ENCODE peak calls at places on chromosomes 6 and 20, in four cellular contexts. T is Kasumi-1; F is activated naive CD4-positive, alpha-beta T cell; L is putamen. O is an unnamed sample.

GRCh38 chr6:36853325-36853724 is 14.1 kb upstream of the CPNE5 start:
- DNase-seq in T (peak), F (no peak), L (no peak), O (no peak)

GRCh38 chr6:111086685-111087084 is 618 bp upstream of the SLC16A10 start:
- DNase-seq in T (no peak), F (no peak), L (no peak), O (no peak)

GRCh38 chr6:33692760-33693158 is 18.7 kb downstream of the UQCC2 start:
- DNase-seq in T (peak), F (peak), L (no peak), O (no peak)

GRCh38 chr6:5583528-5583927 is 322.2 kb downstream of the FARS2 start:
- DNase-seq in T (no peak), F (no peak), L (no peak), O (no peak)

GRCh38 chr6:168161371-168161750 is 82.3 kb upstream of the FRMD1 start:
- DNase-seq in T (no peak), F (no peak), L (no peak), O (no peak)

GRCh38 chr6:94196891-94197290 is 777.5 kb upstream of the EPHA7 start:
- DNase-seq in T (no peak), F (no peak), L (no peak), O (no peak)

GRCh38 chr6:116595247-116595646 is 21.0 kb upstream of the RSPH4A start:
- DNase-seq in T (no peak), F (no peak), L (no peak), O (no peak)

GRCh38 chr6:37623666-37624065 is 74.0 kb downstream of the MDGA1 start:
- DNase-seq in T (no peak), F (no peak), L (no peak), O (no peak)

GRCh38 chr6:169587992-169588391 is 113.8 kb downstream of the WDR27 start:
- DNase-seq in T (no peak), F (no peak), L (no peak), O (no peak)

GRCh38 chr6:85469276-85470022 is 19.6 kb downstream of the NT5E start:
- DNase-seq in T (no peak), F (no peak), L (no peak), O (no peak)

GRCh38 chr20:11734431-11734830 is 183.3 kb upstream of the BTBD3 start:
- DNase-seq in T (no peak), F (no peak), L (no peak), O (no peak)

GRCh38 chr6:5817869-5818268 is 188.9 kb downstream of the NRN1 start:
- DNase-seq in T (no peak), F (no peak), L (no peak), O (no peak)

GRCh38 chr6:167995302-167995701 is 2.2 kb upstream of the KIF25 start:
- DNase-seq in T (no peak), F (no peak), L (no peak), O (no peak)

GRCh38 chr6:169943521-169944337 is 192.3 kb downstream of the ERMARD start:
- DNase-seq in T (no peak), F (no peak), L (no peak), O (no peak)

GRCh38 chr6:366972-367794 is 24.4 kb upstream of the IRF4 start:
- DNase-seq in T (no peak), F (no peak), L (no peak), O (no peak)

GRCh38 chr20:45352729-45353128 is 4.5 kb upstream of the SDC4 start:
- DNase-seq in T (no peak), F (no peak), L (no peak), O (no peak)

GRCh38 chr6:144897441-144897921 is 612.3 kb downstream of the UTRN start:
- DNase-seq in T (no peak), F (no peak), L (no peak), O (no peak)

GRCh38 chr6:7235712-7236311 is 77.2 kb downstream of the SSR1 start:
- DNase-seq in T (no peak), F (no peak), L (no peak), O (no peak)

GRCh38 chr6:26380256-26380655 is 2.7 kb upstream of the BTN2A2 start:
- DNase-seq in T (no peak), F (no peak), L (no peak), O (no peak)

GRCh38 chr6:47452899-47453298 is 24.7 kb upstream of the CD2AP start:
- DNase-seq in T (no peak), F (no peak), L (no peak), O (no peak)

GRCh38 chr6:66328181-66328580 is 621.2 kb upstream of the EYS start:
- DNase-seq in T (no peak), F (no peak), L (no peak), O (no peak)

GRCh38 chr20:297925-298754 is 770 bp downstream of the ZCCHC3 start:
- DNase-seq in T (peak), F (peak), L (peak), O (peak)

GRCh38 chr20:11703119-11703518 is 214.6 kb upstream of the BTBD3 start:
- DNase-seq in T (no peak), F (no peak), L (no peak), O (no peak)

GRCh38 chr6:75735491-75736186 is 13.4 kb upstream of the MYO6 start:
- DNase-seq in T (no peak), F (no peak), L (no peak), O (no peak)